ENCODE peak calls at places on chromosome 13, in six cellular contexts. P, N, H, Q, W and X are unnamed samples.

GRCh38 chr13:21402586-21403307 is 56.4 kb downstream of the ZDHHC20 start:
- DNase-seq in P (no peak), N (peak; percentile 71), H (no peak), Q (peak; percentile 75), W (peak; percentile 10), X (peak; percentile 45)

GRCh38 chr13:35470671-35471465 is 5.6 kb downstream of the MAB21L1 start:
- DNase-seq in P (no peak), N (peak; percentile 2), H (no peak), Q (peak; percentile 88), W (no peak), X (no peak)

GRCh38 chr13:21047591-21048282 is 13.6 kb downstream of the LATS2 start:
- DNase-seq in P (no peak), N (no peak), H (no peak), Q (no peak), W (no peak), X (no peak)

GRCh38 chr13:37131092-37131491 is 25.6 kb upstream of the CSNK1A1L start:
- DNase-seq in P (no peak), N (no peak), H (no peak), Q (no peak), W (no peak), X (no peak)

GRCh38 chr13:66680031-66680430 is 550.1 kb downstream of the PCDH9 start:
- DNase-seq in P (no peak), N (no peak), H (no peak), Q (no peak), W (no peak), X (no peak)

GRCh38 chr13:50116430-50116973 is 101.3 kb downstream of the KCNRG start:
- DNase-seq in P (no peak), N (peak; percentile 19), H (no peak), Q (peak; percentile 55), W (no peak), X (no peak)

GRCh38 chr13:47110141-47110540 is 213.3 kb upstream of the HTR2A start:
- DNase-seq in P (no peak), N (no peak), H (no peak), Q (no peak), W (no peak), X (no peak)

GRCh38 chr13:49097374-49097773 is 121.7 kb downstream of the FNDC3A start:
- DNase-seq in P (peak; percentile 23), N (peak; percentile 85), H (peak; percentile 18), Q (peak; percentile 63), W (peak; percentile 59), X (no peak)

GRCh38 chr13:95239293-95239692 is 62.0 kb downstream of the ABCC4 start:
- DNase-seq in P (peak; percentile 58), N (peak; percentile 77), H (no peak), Q (no peak), W (no peak), X (no peak)

GRCh38 chr13:71374471-71375041 is 492.4 kb downstream of the DACH1 start:
- DNase-seq in P (no peak), N (no peak), H (no peak), Q (no peak), W (no peak), X (no peak)

GRCh38 chr13:54934121-54934520 is 1905.5 kb downstream of the OLFM4 start:
- DNase-seq in P (no peak), N (no peak), H (no peak), Q (no peak), W (no peak), X (no peak)

GRCh38 chr13:76723551-76724232 is 162.5 kb downstream of the KCTD12 start:
- DNase-seq in P (peak; percentile 54), N (peak; percentile 89), H (peak; percentile 35), Q (peak; percentile 95), W (peak; percentile 51), X (peak; percentile 13)

GRCh38 chr13:77779461-77780272 is 82.2 kb downstream of the SLAIN1 start:
- DNase-seq in P (peak; percentile 55), N (peak; percentile 74), H (peak; percentile 69), Q (peak; percentile 76), W (peak; percentile 5), X (peak; percentile 45)

DNA sequence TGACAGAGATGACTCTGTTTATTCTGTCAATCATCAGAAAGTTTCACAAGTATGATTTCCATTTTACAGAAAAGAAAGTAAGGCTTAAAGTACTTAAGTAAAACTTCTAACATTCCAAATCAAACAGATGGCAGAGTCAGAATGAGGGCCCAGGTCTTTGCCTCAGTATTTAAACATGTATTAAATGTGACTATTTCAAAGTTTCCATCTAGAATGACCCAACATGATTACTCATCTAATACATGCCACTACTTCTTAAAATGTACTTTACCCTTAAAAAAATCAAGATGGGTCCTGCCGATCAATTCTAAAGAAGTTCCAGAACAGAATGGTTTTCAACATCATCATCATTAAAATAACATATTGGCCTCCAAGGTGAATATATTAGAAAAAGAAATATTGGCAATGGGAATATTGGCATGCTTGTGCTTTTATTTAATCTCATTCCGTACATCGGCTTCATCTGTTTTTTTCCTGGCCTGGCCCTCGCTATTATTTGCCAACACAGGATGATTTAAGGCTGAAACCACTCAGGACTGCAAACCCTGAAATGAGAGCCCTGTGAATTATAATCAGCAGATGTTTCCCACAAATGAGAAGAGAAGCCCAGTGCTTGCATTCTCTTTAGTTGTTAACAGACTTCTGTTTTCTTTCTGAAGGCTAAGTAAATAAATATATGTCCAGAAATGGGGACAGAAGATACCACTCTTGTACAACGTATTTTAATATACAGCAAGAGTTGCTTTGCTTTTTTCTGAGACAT is 340.0 kb downstream of the DNAJC15 start:
- DNase-seq in P (peak; percentile 16), N (peak; percentile 40), H (no peak), Q (peak; percentile 70), W (no peak), X (no peak)
- H3K4me3 ChIP-seq in P (no peak overlapping the region), N (no peak overlapping the region), H (no peak overlapping the region), Q (peak overlapping the region; percentile 63), W (no peak overlapping the region), X (no peak overlapping the region)

GRCh38 chr13:75481176-75482069 is 546 bp downstream of the TBC1D4 start:
- DNase-seq in P (no peak), N (no peak), H (peak; percentile 39), Q (peak; percentile 70), W (no peak), X (no peak)

GRCh38 chr13:75480691-75481175 is 1.2 kb downstream of the TBC1D4 start:
- DNase-seq in P (no peak), N (peak; percentile 37), H (peak; percentile 88), Q (peak; percentile 61), W (no peak), X (no peak)

GRCh38 chr13:75478659-75479058 is 3.3 kb downstream of the TBC1D4 start:
- DNase-seq in P (no peak), N (no peak), H (no peak), Q (no peak), W (no peak), X (no peak)

GRCh38 chr13:75482070-75482819 is at the start of gene TBC1D4:
- DNase-seq in P (peak; percentile 67), N (peak; percentile 82), H (peak; percentile 89), Q (peak; percentile 94), W (peak; percentile 44), X (peak; percentile 52)

DNA sequence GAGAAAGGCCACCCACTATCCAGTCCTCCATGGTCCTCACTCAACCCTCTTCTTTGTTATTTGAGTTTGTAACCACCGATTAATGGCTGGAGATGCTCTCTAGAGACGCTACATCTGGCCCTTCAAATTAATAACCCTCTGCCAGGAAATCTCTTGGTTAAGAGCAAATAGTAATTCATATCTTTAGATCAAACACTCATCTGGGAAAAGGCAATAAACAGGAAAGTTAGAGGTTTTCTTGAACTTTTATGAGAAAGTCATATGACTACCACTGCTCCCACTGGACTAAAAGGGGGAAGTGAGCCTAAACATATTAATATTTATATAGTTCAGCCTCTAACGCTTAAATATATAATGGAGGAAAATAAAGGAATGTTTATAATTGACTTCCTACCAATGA is 2.9 kb downstream of the TBC1D4 start:
- DNase-seq in P (no peak), N (no peak), H (no peak), Q (no peak), W (no peak), X (no peak)
- H3K4me3 ChIP-seq in P (no peak overlapping the region), N (no peak overlapping the region), H (no peak overlapping the region), Q (peak overlapping the region; percentile 84), W (no peak overlapping the region), X (no peak overlapping the region)

DNA sequence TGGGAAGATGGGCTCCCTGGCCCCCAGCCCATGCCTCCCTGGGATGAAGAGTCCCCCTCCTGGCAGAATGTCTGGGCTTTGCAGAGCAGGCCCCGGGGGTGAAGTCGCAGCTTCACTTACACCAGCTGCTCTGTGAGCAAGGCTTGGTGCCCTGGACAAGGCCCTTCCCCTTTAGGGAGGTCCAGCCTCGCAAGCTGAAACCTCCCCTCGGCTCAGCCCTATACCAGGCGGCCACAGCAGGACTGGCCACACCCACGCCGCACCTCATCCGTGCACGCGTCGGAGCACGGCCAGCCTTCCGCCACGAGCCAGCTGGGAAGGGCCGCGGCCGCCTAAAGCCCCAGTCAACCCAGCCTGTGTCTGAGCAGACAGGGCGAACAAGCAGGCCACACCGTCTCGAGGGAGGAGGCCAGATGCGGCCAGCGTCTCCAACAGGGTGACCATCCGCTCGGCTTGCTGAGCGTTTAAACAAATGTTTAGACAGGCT is 83.2 kb upstream of the MCF2L start:
- DNase-seq in P (peak; percentile 68), N (peak; percentile 87), H (peak; percentile 96), Q (peak; percentile 93), W (no peak), X (no peak)
- H3K4me3 ChIP-seq in P (peak overlapping the region; percentile 43), N (peak overlapping the region; percentile 23), H (no peak overlapping the region), Q (peak overlapping the region; percentile 57), W (no peak overlapping the region), X (peak overlapping the region; percentile 40)

GRCh38 chr13:97108535-97108910 is 113.6 kb upstream of the MBNL2 start:
- DNase-seq in P (no peak), N (peak; percentile 49), H (no peak), Q (peak; percentile 67), W (no peak), X (no peak)

GRCh38 chr13:97111705-97112104 is 110.4 kb upstream of the MBNL2 start:
- DNase-seq in P (no peak), N (no peak), H (no peak), Q (no peak), W (no peak), X (no peak)

GRCh38 chr13:97109256-97109655 is 112.9 kb upstream of the MBNL2 start:
- DNase-seq in P (no peak), N (no peak), H (no peak), Q (no peak), W (no peak), X (no peak)

GRCh38 chr13:97107815-97108534 is 113.7 kb upstream of the OXGR1 start:
- DNase-seq in P (no peak), N (peak; percentile 10), H (no peak), Q (peak; percentile 44), W (no peak), X (no peak)

GRCh38 chr13:97109841-97110492 is 112.2 kb upstream of the MBNL2 start:
- DNase-seq in P (no peak), N (peak; percentile 85), H (peak; percentile 91), Q (peak; percentile 95), W (peak; percentile 52), X (no peak)
- H3K4me3 ChIP-seq in P (no peak overlapping the region), N (no peak overlapping the region), H (no peak overlapping the region), Q (peak overlapping the region; percentile 60), W (peak overlapping the region; percentile 25), X (no peak overlapping the region)

DNA sequence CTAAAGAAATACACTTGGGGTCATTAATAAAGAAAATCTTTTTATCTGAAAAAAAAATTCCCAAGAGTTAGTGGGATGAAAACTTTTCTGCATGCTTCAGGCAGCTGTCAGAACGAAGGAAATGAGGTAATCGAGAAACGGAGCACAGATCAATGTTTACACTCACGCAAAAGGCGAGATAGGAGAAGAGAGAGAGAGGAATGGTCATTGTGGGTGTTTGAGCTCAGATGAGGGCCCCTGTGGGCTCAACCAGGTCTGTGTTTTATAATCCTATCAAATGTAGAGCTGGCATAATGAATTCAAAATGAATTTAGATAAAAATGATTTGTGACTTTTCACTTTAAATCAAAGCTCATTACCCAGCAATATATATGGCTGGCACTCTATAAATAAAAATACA is 6.3 kb upstream of the RXFP2 start:
- DNase-seq in P (no peak), N (peak; percentile 40), H (no peak), Q (no peak), W (no peak), X (no peak)
- H3K4me3 ChIP-seq in P (peak overlapping the region; percentile 18), N (peak overlapping the region; percentile 10), H (no peak overlapping the region), Q (no peak overlapping the region), W (no peak overlapping the region), X (no peak overlapping the region)

GRCh38 chr13:110298221-110298565 is 8.8 kb downstream of the COL4A1 start:
- DNase-seq in P (no peak), N (no peak), H (no peak), Q (no peak), W (no peak), X (no peak)
- H3K4me3 ChIP-seq in P (no peak overlapping the region), N (no peak overlapping the region), H (no peak overlapping the region), Q (no peak overlapping the region), W (no peak overlapping the region), X (no peak overlapping the region)